ENCODE peak calls at places on chromosomes 16 and 17, in five cellular contexts. U is PC-9, Q is BE2C, L is fibroblast of the aortic adventitia, G is cardiac muscle cell. P is an unnamed sample.

GRCh38 chr16:30534368-30535105 is at the start of gene ZNF747:
- DNase-seq in L (peak; percentile 82), Q (peak; percentile 83), U (peak; percentile 72), G (peak; percentile 91), P (peak; percentile 93)

GRCh38 chr17:12081720-12082119 is 61.0 kb downstream of the MAP2K4 start:
- DNase-seq in Q (no peak), L (no peak), G (no peak), U (no peak), P (no peak)

GRCh38 chr16:82002831-82003230 is 8.4 kb downstream of the SDR42E1 start:
- DNase-seq in U (no peak), Q (no peak), G (no peak), L (no peak), P (no peak)

GRCh38 chr17:27276653-27277156 is 17.2 kb upstream of the WSB1 start:
- DNase-seq in U (no peak), L (no peak), G (peak; percentile 49), Q (peak; percentile 13), P (no peak)

GRCh38 chr17:1050996-1051925 is 54.3 kb downstream of the TIMM22 start:
- DNase-seq in U (no peak), G (no peak), Q (no peak), L (no peak), P (no peak)

GRCh38 chr17:55301521-55302406 is 37.0 kb downstream of the HLF start:
- DNase-seq in G (peak; percentile 57), Q (peak; percentile 26), L (peak; percentile 35), U (no peak), P (no peak)

GRCh38 chr17:27817731-27818130 is 17.4 kb upstream of the NOS2 start:
- DNase-seq in G (no peak), L (peak; percentile 22), Q (no peak), U (no peak), P (no peak)

GRCh38 chr17:4858880-4859260 is 25.7 kb downstream of the MINK1 start:
- DNase-seq in G (no peak), U (peak; percentile 59), L (peak; percentile 59), Q (peak; percentile 47), P (no peak)

GRCh38 chr17:62723842-62724241 is 84.3 kb downstream of the MARCHF10 start:
- DNase-seq in U (no peak), L (no peak), Q (peak; percentile 75), G (no peak), P (no peak)

GRCh38 chr17:62732125-62732524 is 76.0 kb downstream of the MARCHF10 start:
- DNase-seq in G (no peak), Q (no peak), L (no peak), U (no peak), P (no peak)

GRCh38 chr17:62724398-62725146 is 83.5 kb downstream of the MARCHF10 start:
- DNase-seq in G (no peak), U (no peak), Q (no peak), L (no peak), P (peak; percentile 71)

GRCh38 chr17:62725791-62726249 is 82.3 kb downstream of the MARCHF10 start:
- DNase-seq in U (peak; percentile 98), G (no peak), Q (no peak), L (peak; percentile 71), P (no peak)

DNA sequence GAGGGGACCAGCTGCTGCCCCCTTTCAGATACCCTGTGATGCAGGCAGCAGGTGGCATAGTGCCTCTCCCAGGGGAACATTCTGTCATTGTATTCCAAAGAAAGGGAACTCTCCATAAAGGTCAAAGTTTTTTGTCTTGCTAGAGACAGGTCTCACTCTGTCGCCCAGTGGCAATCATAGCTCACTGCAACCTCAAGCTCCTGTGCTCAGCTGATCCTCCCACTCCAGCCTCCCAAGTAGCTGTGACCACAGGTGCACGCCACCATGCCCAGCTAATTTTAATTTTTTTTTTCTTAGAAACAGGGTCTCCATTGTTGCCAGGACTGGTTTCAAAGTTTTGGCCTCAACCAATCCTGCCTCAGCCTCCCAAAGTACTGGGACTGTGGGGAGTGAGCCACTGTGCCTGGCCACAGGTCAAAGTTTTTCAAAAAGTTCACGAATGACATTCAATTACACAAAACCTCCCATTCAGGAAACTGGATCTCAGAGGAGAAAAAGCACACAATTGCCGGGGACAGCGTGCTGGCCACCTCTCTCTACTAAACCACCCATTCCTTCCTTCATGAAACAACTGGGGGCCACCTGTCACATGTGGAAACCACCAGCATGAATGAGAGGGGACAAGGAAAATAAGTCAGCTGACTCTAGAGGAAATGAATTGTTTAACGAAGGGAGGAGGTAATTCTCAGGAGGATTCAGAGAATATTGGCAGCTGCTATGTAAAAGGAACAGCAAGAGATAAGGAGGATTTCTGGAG is 80.0 kb downstream of the MARCHF10 start:
- DNase-seq in G (no peak), L (no peak), Q (no peak), U (no peak), P (no peak)
- TF ChIP-seq CTCF in G (no peak), L (no peak), Q (peak; percentile 21), U (no peak), P (no peak)

GRCh38 chr16:69498926-69499325 is 66.8 kb upstream of the NFAT5 start:
- DNase-seq in U (no peak), Q (no peak), L (no peak), G (no peak), P (no peak)

GRCh38 chr16:69496376-69496775 is 69.4 kb upstream of the NFAT5 start:
- DNase-seq in U (no peak), L (no peak), G (no peak), Q (no peak), P (no peak)

GRCh38 chr16:69497876-69498596 is 67.7 kb upstream of the NFAT5 start:
- DNase-seq in U (no peak), L (no peak), Q (no peak), G (no peak), P (no peak)

GRCh38 chr16:69495821-69496220 is 69.9 kb upstream of the NFAT5 start:
- DNase-seq in Q (peak; percentile 81), L (no peak), U (no peak), G (no peak), P (no peak)

DNA sequence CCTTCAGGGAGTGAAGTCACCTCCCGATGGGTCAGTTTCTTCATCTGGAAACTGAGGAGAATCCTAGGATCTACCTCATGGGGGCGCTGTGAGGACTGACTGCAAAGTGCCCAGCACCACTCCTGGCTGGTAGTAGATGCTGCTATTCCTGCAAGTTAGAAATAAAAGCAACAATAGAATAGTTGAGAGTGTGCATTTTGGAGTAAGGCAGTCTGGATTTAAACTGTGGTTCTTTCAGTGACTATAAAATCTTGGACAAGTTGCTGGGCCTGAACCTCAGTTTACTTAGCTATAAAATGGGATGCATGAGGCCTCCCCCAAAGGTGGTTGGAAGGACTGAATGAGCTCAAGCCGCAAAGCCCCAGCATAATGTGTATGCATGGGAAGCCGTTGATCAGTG is 70.6 kb downstream of the CYB5B start:
- DNase-seq in Q (peak; percentile 46), U (no peak), L (no peak), G (peak; percentile 2), P (peak; percentile 48)
- TF ChIP-seq CTCF in Q (peak; percentile 54), U (peak; percentile 55), L (peak; percentile 30), G (peak; percentile 32), P (no peak)

GRCh38 chr16:2386990-2387389 is 42.3 kb upstream of the CCNF start:
- DNase-seq in G (no peak), L (no peak), U (no peak), Q (no peak), P (no peak)
- TF ChIP-seq CTCF in G (peak; percentile 13), L (peak; percentile 35), U (peak; percentile 27), Q (peak; percentile 56), P (no peak)

GRCh38 chr17:64607862-64608565 is 54.1 kb downstream of the SMURF2 start:
- DNase-seq in G (no peak), Q (no peak), U (no peak), L (no peak), P (no peak)
- TF ChIP-seq CTCF in G (no peak), Q (no peak), U (no peak), L (no peak), P (no peak)

GRCh38 chr16:2226918-2227317 is 3.5 kb downstream of the E4F1 start:
- DNase-seq in U (no peak), Q (no peak), G (no peak), L (no peak), P (no peak)

GRCh38 chr16:2228161-2228824 is 4.9 kb downstream of the E4F1 start:
- DNase-seq in U (no peak), G (no peak), Q (no peak), L (no peak), P (no peak)

GRCh38 chr16:2226245-2226793 is 2.9 kb downstream of the E4F1 start:
- DNase-seq in Q (no peak), L (no peak), G (no peak), U (no peak), P (no peak)

GRCh38 chr16:2223375-2224182 is at the start of gene E4F1:
- DNase-seq in U (peak; percentile 96), G (peak; percentile 100), Q (peak; percentile 100), L (peak; percentile 99), P (peak; percentile 100)

GRCh38 chr16:2224183-2224486 is 744 bp downstream of the E4F1 start:
- DNase-seq in G (no peak), U (no peak), Q (no peak), L (peak; percentile 59), P (peak; percentile 66)
- TF ChIP-seq CTCF in G (peak; percentile 38), U (no peak), Q (peak; percentile 32), L (peak; percentile 30), P (no peak)

DNA sequence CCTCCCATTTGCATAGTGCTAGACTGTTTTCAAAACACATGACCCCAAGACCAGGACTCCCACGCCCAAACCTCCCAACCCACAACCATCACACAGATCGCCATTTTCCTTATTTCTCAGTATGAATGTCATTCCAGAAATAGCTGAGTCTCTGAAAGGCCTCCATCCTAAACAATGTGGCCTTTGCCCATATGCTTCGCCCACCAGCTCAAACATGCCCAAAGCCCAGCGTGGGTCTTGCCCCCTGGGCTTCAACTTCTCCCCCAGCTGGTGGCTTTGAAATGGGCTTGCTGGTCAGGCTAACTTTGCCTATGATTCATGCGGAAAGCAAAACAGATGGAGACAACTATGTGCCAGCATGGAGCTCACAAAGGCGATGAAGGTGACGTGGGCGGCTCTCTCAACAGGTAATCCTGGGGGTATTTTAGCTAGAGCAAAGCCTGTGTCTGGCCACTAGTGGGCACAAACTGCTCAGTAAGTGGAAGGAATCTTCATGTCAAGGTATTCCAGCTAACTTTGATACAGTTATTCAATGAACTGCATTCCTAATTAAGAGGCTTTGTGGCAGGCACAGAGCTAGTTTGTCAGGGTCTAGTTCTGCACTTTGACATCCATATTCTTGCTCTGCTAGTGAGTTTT is 17.1 kb downstream of the PMP22 start:
- DNase-seq in U (no peak), G (peak; percentile 32), Q (no peak), L (no peak), P (no peak)
- TF ChIP-seq CTCF in U (peak; percentile 16), G (peak; percentile 39), Q (peak; percentile 41), L (peak; percentile 36), P (no peak)

GRCh38 chr17:42072323-42073187 is 22.2 kb upstream of the C17orf113 start:
- DNase-seq in G (peak; percentile 72), U (no peak), L (no peak), Q (peak; percentile 44), P (no peak)
- TF ChIP-seq CTCF in G (no peak), U (no peak), L (no peak), Q (peak; percentile 22), P (no peak)

GRCh38 chr17:51005768-51006167 is 114.9 kb downstream of the SPAG9 start:
- DNase-seq in G (no peak), L (no peak), Q (no peak), U (no peak), P (no peak)
- TF ChIP-seq CTCF in G (no peak), L (no peak), Q (no peak), U (no peak), P (no peak)

GRCh38 chr17:30992551-30992950 is 21.7 kb downstream of the RNF135 start:
- DNase-seq in G (no peak), L (no peak), U (no peak), Q (no peak), P (no peak)
- TF ChIP-seq CTCF in G (no peak), L (no peak), U (no peak), Q (no peak), P (no peak)

GRCh38 chr16:10981697-10982216 is 37.4 kb downstream of the CLEC16A start:
- DNase-seq in U (no peak), G (no peak), L (no peak), Q (peak; percentile 77), P (peak; percentile 70)
- TF ChIP-seq CTCF in U (peak; percentile 50), G (peak; percentile 23), L (peak; percentile 22), Q (peak; percentile 85), P (peak; percentile 80)

P was measured in GM13976.